ENCODE peak calls at places on chromosomes 7 and 10, in nine cellular contexts. One of them, this sample, is unnamed. For H3K9me3, the result is how much of the 10 kb centered on the place peaks cover.

GRCh38 chr7:101576993-101577392 is 52.1 kb downstream of the MYL10 start:
- DNase-seq in GM23248: peak
- DNase-seq in transverse colon: no peak
- DNase-seq in sigmoid colon: no peak
- DNase-seq in spleen: no peak
- DNase-seq in psoas muscle: no peak
- DNase-seq in small intestine: no peak
- DNase-seq in HCT116: no peak
- DNase-seq in heart left ventricle: no peak
- DNase-seq in this sample: no peak

GRCh38 chr7:105224884-105225651 is 163.7 kb downstream of the SRPK2 start:
- DNase-seq in HCT116: peak
- DNase-seq in psoas muscle: no peak
- DNase-seq in heart left ventricle: peak
- DNase-seq in small intestine: peak
- DNase-seq in sigmoid colon: no peak
- DNase-seq in GM23248: peak
- DNase-seq in transverse colon: no peak
- DNase-seq in spleen: no peak
- DNase-seq in this sample: no peak

GRCh38 chr7:27914409-27914808 is 174.4 kb downstream of the TAX1BP1 start:
- DNase-seq in small intestine: no peak
- DNase-seq in GM23248: no peak
- DNase-seq in heart left ventricle: no peak
- DNase-seq in spleen: no peak
- DNase-seq in transverse colon: no peak
- DNase-seq in HCT116: no peak
- DNase-seq in sigmoid colon: no peak
- DNase-seq in psoas muscle: no peak
- DNase-seq in this sample: no peak

GRCh38 chr7:129771928-129772479 is 160.5 kb downstream of the NRF1 start:
- DNase-seq in small intestine: no peak
- DNase-seq in heart left ventricle: no peak
- DNase-seq in sigmoid colon: no peak
- DNase-seq in HCT116: no peak
- DNase-seq in psoas muscle: no peak
- DNase-seq in GM23248: no peak
- DNase-seq in spleen: peak
- DNase-seq in transverse colon: no peak
- DNase-seq in this sample: no peak

GRCh38 chr10:99912057-99912456 is 97.7 kb downstream of the DNMBP start:
- DNase-seq in HCT116: no peak
- DNase-seq in psoas muscle: no peak
- DNase-seq in GM23248: no peak
- DNase-seq in transverse colon: no peak
- DNase-seq in heart left ventricle: no peak
- DNase-seq in small intestine: no peak
- DNase-seq in spleen: no peak
- DNase-seq in sigmoid colon: no peak
- DNase-seq in this sample: no peak

GRCh38 chr7:41930538-41931262 is 227.8 kb upstream of the INHBA start:
- DNase-seq in small intestine: no peak
- DNase-seq in heart left ventricle: no peak
- DNase-seq in psoas muscle: no peak
- DNase-seq in GM23248: peak
- DNase-seq in sigmoid colon: no peak
- DNase-seq in spleen: no peak
- DNase-seq in transverse colon: no peak
- DNase-seq in HCT116: no peak
- DNase-seq in this sample: no peak

GRCh38 chr10:12396567-12396966 is 47.2 kb downstream of the CAMK1D start:
- DNase-seq in transverse colon: no peak
- DNase-seq in GM23248: no peak
- DNase-seq in heart left ventricle: no peak
- DNase-seq in psoas muscle: no peak
- DNase-seq in small intestine: no peak
- DNase-seq in sigmoid colon: no peak
- DNase-seq in HCT116: no peak
- DNase-seq in spleen: no peak
- DNase-seq in this sample: no peak

GRCh38 chr7:79495544-79496272 is 42.2 kb upstream of the MAGI2 start:
- DNase-seq in spleen: no peak
- DNase-seq in small intestine: no peak
- DNase-seq in psoas muscle: no peak
- DNase-seq in GM23248: peak
- DNase-seq in transverse colon: no peak
- DNase-seq in heart left ventricle: no peak
- DNase-seq in HCT116: no peak
- DNase-seq in sigmoid colon: no peak
- DNase-seq in this sample: no peak

GRCh38 chr7:118259115-118259514 is 34.6 kb downstream of the ANKRD7 start:
- DNase-seq in heart left ventricle: no peak
- DNase-seq in GM23248: peak
- DNase-seq in spleen: no peak
- DNase-seq in transverse colon: no peak
- DNase-seq in small intestine: no peak
- DNase-seq in sigmoid colon: no peak
- DNase-seq in HCT116: no peak
- DNase-seq in psoas muscle: no peak
- DNase-seq in this sample: no peak

GRCh38 chr7:67371429-67372305 is 375.0 kb downstream of the TYW1 start:
- DNase-seq in psoas muscle: peak
- DNase-seq in small intestine: peak
- DNase-seq in heart left ventricle: peak
- DNase-seq in transverse colon: peak
- DNase-seq in spleen: peak
- DNase-seq in HCT116: peak
- DNase-seq in sigmoid colon: peak
- DNase-seq in GM23248: peak
- DNase-seq in this sample: peak

GRCh38 chr10:122181901-122182799 is 88.9 kb upstream of the BTBD16 start:
- DNase-seq in GM23248: peak
- DNase-seq in sigmoid colon: no peak
- DNase-seq in psoas muscle: no peak
- DNase-seq in HCT116: peak
- DNase-seq in small intestine: no peak
- DNase-seq in transverse colon: no peak
- DNase-seq in heart left ventricle: no peak
- DNase-seq in spleen: peak
- DNase-seq in this sample: no peak

GRCh38 chr7:90155206-90155605 is 937 bp downstream of the STEAP1 start:
- DNase-seq in psoas muscle: no peak
- DNase-seq in small intestine: no peak
- DNase-seq in spleen: no peak
- DNase-seq in sigmoid colon: no peak
- DNase-seq in GM23248: peak
- DNase-seq in heart left ventricle: no peak
- DNase-seq in transverse colon: no peak
- DNase-seq in HCT116: no peak
- DNase-seq in this sample: no peak

GRCh38 chr10:15314482-15315070 is 56.5 kb downstream of the FAM171A1 start:
- DNase-seq in sigmoid colon: no peak
- DNase-seq in transverse colon: no peak
- DNase-seq in GM23248: no peak
- DNase-seq in HCT116: no peak
- DNase-seq in small intestine: no peak
- DNase-seq in psoas muscle: no peak
- DNase-seq in spleen: no peak
- DNase-seq in heart left ventricle: no peak
- DNase-seq in this sample: no peak

GRCh38 chr7:112104153-112104552 is 102.0 kb downstream of the DOCK4 start:
- DNase-seq in small intestine: no peak
- DNase-seq in sigmoid colon: no peak
- DNase-seq in transverse colon: no peak
- DNase-seq in spleen: no peak
- DNase-seq in psoas muscle: no peak
- DNase-seq in HCT116: no peak
- DNase-seq in GM23248: no peak
- DNase-seq in heart left ventricle: no peak
- DNase-seq in this sample: no peak

GRCh38 chr10:61987951-61988379 is 86.5 kb downstream of the ARID5B start:
- DNase-seq in heart left ventricle: no peak
- DNase-seq in GM23248: peak
- DNase-seq in sigmoid colon: no peak
- DNase-seq in transverse colon: no peak
- DNase-seq in psoas muscle: no peak
- DNase-seq in small intestine: peak
- DNase-seq in HCT116: no peak
- DNase-seq in spleen: no peak
- DNase-seq in this sample: no peak

GRCh38 chr7:145848691-145849090 is 267.9 kb upstream of the CNTNAP2 start:
- DNase-seq in transverse colon: no peak
- DNase-seq in psoas muscle: no peak
- DNase-seq in spleen: no peak
- DNase-seq in sigmoid colon: no peak
- DNase-seq in small intestine: no peak
- DNase-seq in HCT116: no peak
- DNase-seq in GM23248: no peak
- DNase-seq in heart left ventricle: no peak
- DNase-seq in this sample: no peak

GRCh38 chr10:92761576-92761975 is 71.8 kb downstream of the HHEX start:
- DNase-seq in sigmoid colon: no peak
- DNase-seq in heart left ventricle: no peak
- DNase-seq in GM23248: peak
- DNase-seq in psoas muscle: no peak
- DNase-seq in transverse colon: no peak
- DNase-seq in small intestine: no peak
- DNase-seq in spleen: no peak
- DNase-seq in HCT116: no peak
- DNase-seq in this sample: no peak

GRCh38 chr7:142485617-142486226 is 227.9 kb upstream of the PRSS58 start:
- DNase-seq in GM23248: no peak
- DNase-seq in transverse colon: no peak
- DNase-seq in HCT116: no peak
- DNase-seq in psoas muscle: no peak
- DNase-seq in sigmoid colon: no peak
- DNase-seq in spleen: no peak
- DNase-seq in heart left ventricle: no peak
- DNase-seq in small intestine: no peak
- DNase-seq in this sample: no peak

DNA sequence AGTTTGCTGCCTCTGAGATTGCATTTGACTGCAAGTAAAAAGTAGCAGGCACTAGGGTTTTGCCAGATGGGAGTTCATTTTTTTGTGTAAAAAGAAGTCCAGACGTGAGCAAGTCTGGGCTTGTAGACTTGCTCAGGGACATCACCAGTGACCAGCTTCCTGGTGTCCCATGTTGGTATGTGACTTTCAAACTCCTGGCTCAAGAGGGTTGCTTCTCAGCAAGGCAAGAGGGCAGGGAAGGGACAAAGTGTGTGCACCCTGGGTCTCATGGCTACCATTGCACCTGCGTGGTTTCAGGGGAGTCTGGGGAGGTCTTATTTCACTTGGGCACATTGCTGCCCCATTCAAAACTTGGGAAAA is 79.3 kb upstream of the ZNF716 start:
- DNase-seq in HCT116: no peak
- DNase-seq in heart left ventricle: no peak
- DNase-seq in small intestine: no peak
- DNase-seq in GM23248: no peak
- DNase-seq in spleen: no peak
- DNase-seq in psoas muscle: no peak
- DNase-seq in transverse colon: no peak
- DNase-seq in sigmoid colon: no peak
- DNase-seq in this sample: no peak
- H3K9me3 ChIP-seq in HCT116: under half
- H3K9me3 ChIP-seq in heart left ventricle: under half
- H3K9me3 ChIP-seq in small intestine: under half
- H3K9me3 ChIP-seq in GM23248: under half
- H3K9me3 ChIP-seq in spleen: half or more
- H3K9me3 ChIP-seq in psoas muscle: under half
- H3K9me3 ChIP-seq in transverse colon: under half
- H3K9me3 ChIP-seq in sigmoid colon: under half
- H3K9me3 ChIP-seq in this sample: half or more

GRCh38 chr10:52652431-52653220 is 120.0 kb downstream of the MBL2 start:
- DNase-seq in psoas muscle: no peak
- DNase-seq in transverse colon: no peak
- DNase-seq in heart left ventricle: no peak
- DNase-seq in sigmoid colon: no peak
- DNase-seq in GM23248: peak
- DNase-seq in HCT116: no peak
- DNase-seq in small intestine: no peak
- DNase-seq in spleen: no peak
- DNase-seq in this sample: no peak
- H3K9me3 ChIP-seq in psoas muscle: under half
- H3K9me3 ChIP-seq in transverse colon: under half
- H3K9me3 ChIP-seq in heart left ventricle: under half
- H3K9me3 ChIP-seq in sigmoid colon: under half
- H3K9me3 ChIP-seq in GM23248: under half
- H3K9me3 ChIP-seq in HCT116: under half
- H3K9me3 ChIP-seq in small intestine: under half
- H3K9me3 ChIP-seq in spleen: under half
- H3K9me3 ChIP-seq in this sample: under half

DNA sequence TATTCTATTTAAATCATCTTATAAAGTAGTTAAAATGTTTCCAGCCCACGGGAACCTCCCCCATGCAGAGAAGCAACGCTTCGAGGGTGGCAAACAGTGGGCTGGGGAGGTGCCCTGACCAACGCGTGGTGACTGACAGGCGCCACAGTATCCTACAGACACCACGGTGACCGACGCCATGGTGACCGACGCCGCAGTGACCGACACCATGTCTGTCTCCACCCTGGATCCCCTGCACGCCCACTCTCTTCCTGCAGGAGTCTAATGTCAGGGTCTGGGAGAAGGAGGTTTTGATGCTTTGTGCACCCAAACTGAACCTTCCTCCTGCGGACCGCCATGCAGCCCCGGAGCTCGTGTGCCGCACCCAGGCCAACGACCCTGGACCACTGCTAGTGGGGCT is 464.4 kb downstream of the PTPRN2 start:
- DNase-seq in psoas muscle: no peak
- DNase-seq in GM23248: no peak
- DNase-seq in sigmoid colon: peak
- DNase-seq in heart left ventricle: no peak
- DNase-seq in HCT116: no peak
- DNase-seq in spleen: peak
- DNase-seq in transverse colon: no peak
- DNase-seq in small intestine: no peak
- DNase-seq in this sample: no peak
- H3K9me3 ChIP-seq in psoas muscle: under half
- H3K9me3 ChIP-seq in GM23248: under half
- H3K9me3 ChIP-seq in sigmoid colon: under half
- H3K9me3 ChIP-seq in heart left ventricle: under half
- H3K9me3 ChIP-seq in HCT116: under half
- H3K9me3 ChIP-seq in spleen: half or more
- H3K9me3 ChIP-seq in transverse colon: under half
- H3K9me3 ChIP-seq in small intestine: under half
- H3K9me3 ChIP-seq in this sample: under half

GRCh38 chr7:4345004-4345403 is 337.1 kb upstream of the FOXK1 start:
- DNase-seq in GM23248: no peak
- DNase-seq in HCT116: no peak
- DNase-seq in transverse colon: no peak
- DNase-seq in sigmoid colon: no peak
- DNase-seq in small intestine: no peak
- DNase-seq in spleen: no peak
- DNase-seq in heart left ventricle: no peak
- DNase-seq in psoas muscle: no peak
- DNase-seq in this sample: peak
- H3K9me3 ChIP-seq in GM23248: under half
- H3K9me3 ChIP-seq in HCT116: under half
- H3K9me3 ChIP-seq in transverse colon: under half
- H3K9me3 ChIP-seq in sigmoid colon: under half
- H3K9me3 ChIP-seq in small intestine: under half
- H3K9me3 ChIP-seq in spleen: under half
- H3K9me3 ChIP-seq in heart left ventricle: under half
- H3K9me3 ChIP-seq in psoas muscle: under half
- H3K9me3 ChIP-seq in this sample: under half